ENCODE peak calls at places on chromosome 22, in six cellular contexts. One of them, this sample, is unnamed.
A peak's percentile ranks its signal among the peaks of the same experiment; 100 is the strongest.

GRCh38 chr22:50687829-50688228 is 15.2 kb downstream of the SHANK3 start:
- DNase-seq in H1: peak; percentile 26
- DNase-seq in HCT116: no peak
- DNase-seq in K562: no peak
- DNase-seq in GM12878: no peak
- DNase-seq in HepG2: no peak
- DNase-seq in this sample: no peak

GRCh38 chr22:43988960-43989359 is 33.7 kb downstream of the SAMM50 start:
- DNase-seq in H1: no peak
- DNase-seq in HCT116: no peak
- DNase-seq in K562: no peak
- DNase-seq in GM12878: no peak
- DNase-seq in HepG2: no peak
- DNase-seq in this sample: no peak

GRCh38 chr22:50714150-50714549 is 23.9 kb upstream of the ACR start:
- DNase-seq in H1: no peak
- DNase-seq in HCT116: no peak
- DNase-seq in K562: no peak
- DNase-seq in GM12878: no peak
- DNase-seq in HepG2: no peak
- DNase-seq in this sample: no peak

GRCh38 chr22:50506611-50507420 is 686 bp downstream of the LMF2 start:
- DNase-seq in H1: peak; percentile 53
- DNase-seq in HCT116: no peak
- DNase-seq in K562: no peak
- DNase-seq in GM12878: no peak
- DNase-seq in HepG2: no peak
- DNase-seq in this sample: no peak

GRCh38 chr22:23364389-23364788 is 184.1 kb downstream of the BCR start:
- DNase-seq in H1: no peak
- DNase-seq in HCT116: no peak
- DNase-seq in K562: no peak
- DNase-seq in GM12878: no peak
- DNase-seq in HepG2: no peak
- DNase-seq in this sample: no peak

GRCh38 chr22:23183107-23183698 is 2.9 kb downstream of the BCR start:
- DNase-seq in H1: peak; percentile 71
- DNase-seq in HCT116: no peak
- DNase-seq in K562: peak; percentile 95
- DNase-seq in GM12878: no peak
- DNase-seq in HepG2: peak; percentile 47
- DNase-seq in this sample: peak; percentile 81

GRCh38 chr22:35098921-35099320 is 33.0 kb downstream of the ISX start:
- DNase-seq in H1: no peak
- DNase-seq in HCT116: no peak
- DNase-seq in K562: no peak
- DNase-seq in GM12878: no peak
- DNase-seq in HepG2: no peak
- DNase-seq in this sample: no peak

GRCh38 chr22:31768422-31769059 is 14.7 kb downstream of the DEPDC5 start:
- DNase-seq in H1: no peak
- DNase-seq in HCT116: no peak
- DNase-seq in K562: no peak
- DNase-seq in GM12878: no peak
- DNase-seq in HepG2: no peak
- DNase-seq in this sample: no peak

GRCh38 chr22:31739795-31740201 is 10.1 kb downstream of the PRR14L start:
- DNase-seq in H1: no peak
- DNase-seq in HCT116: no peak
- DNase-seq in K562: no peak
- DNase-seq in GM12878: no peak
- DNase-seq in HepG2: no peak
- DNase-seq in this sample: no peak

GRCh38 chr22:24465566-24465965 is 29.6 kb upstream of the UPB1 start:
- DNase-seq in H1: no peak
- DNase-seq in HCT116: peak; percentile 3
- DNase-seq in K562: peak; percentile 20
- DNase-seq in GM12878: no peak
- DNase-seq in HepG2: peak; percentile 24
- DNase-seq in this sample: no peak

GRCh38 chr22:39238966-39239510 is 5.7 kb downstream of the PDGFB start:
- DNase-seq in H1: no peak
- DNase-seq in HCT116: no peak
- DNase-seq in K562: no peak
- DNase-seq in GM12878: no peak
- DNase-seq in HepG2: no peak
- DNase-seq in this sample: no peak

GRCh38 chr22:20117656-20118571 is 888 bp upstream of the TRMT2A start:
- DNase-seq in H1: no peak
- DNase-seq in HCT116: no peak
- DNase-seq in K562: peak; percentile 90
- DNase-seq in GM12878: no peak
- DNase-seq in HepG2: no peak
- DNase-seq in this sample: no peak

GRCh38 chr22:35275580-35275979 is 18.3 kb downstream of the HMGXB4 start:
- DNase-seq in H1: no peak
- DNase-seq in HCT116: no peak
- DNase-seq in K562: no peak
- DNase-seq in GM12878: no peak
- DNase-seq in HepG2: no peak
- DNase-seq in this sample: no peak

GRCh38 chr22:29751139-29751538 is 15.7 kb downstream of the ZMAT5 start:
- DNase-seq in H1: no peak
- DNase-seq in HCT116: no peak
- DNase-seq in K562: no peak
- DNase-seq in GM12878: no peak
- DNase-seq in HepG2: peak; percentile 45
- DNase-seq in this sample: no peak

GRCh38 chr22:24486501-24486921 is 8.6 kb upstream of the UPB1 start:
- DNase-seq in H1: no peak
- DNase-seq in HCT116: no peak
- DNase-seq in K562: no peak
- DNase-seq in GM12878: no peak
- DNase-seq in HepG2: peak; percentile 44
- DNase-seq in this sample: no peak

GRCh38 chr22:22717723-22718122 is 73.3 kb downstream of the GGTLC2 start:
- DNase-seq in H1: no peak
- DNase-seq in HCT116: no peak
- DNase-seq in K562: peak; percentile 53
- DNase-seq in GM12878: no peak
- DNase-seq in HepG2: no peak
- DNase-seq in this sample: no peak

GRCh38 chr22:22818861-22819855 is 68.5 kb upstream of the IGLL5 start:
- DNase-seq in H1: no peak
- DNase-seq in HCT116: no peak
- DNase-seq in K562: no peak
- DNase-seq in GM12878: peak; percentile 47
- DNase-seq in HepG2: no peak
- DNase-seq in this sample: no peak

GRCh38 chr22:19477321-19478085 is 1.5 kb downstream of the UFD1 start:
- DNase-seq in H1: no peak
- DNase-seq in HCT116: no peak
- DNase-seq in K562: no peak
- DNase-seq in GM12878: no peak
- DNase-seq in HepG2: peak; percentile 7
- DNase-seq in this sample: no peak

DNA sequence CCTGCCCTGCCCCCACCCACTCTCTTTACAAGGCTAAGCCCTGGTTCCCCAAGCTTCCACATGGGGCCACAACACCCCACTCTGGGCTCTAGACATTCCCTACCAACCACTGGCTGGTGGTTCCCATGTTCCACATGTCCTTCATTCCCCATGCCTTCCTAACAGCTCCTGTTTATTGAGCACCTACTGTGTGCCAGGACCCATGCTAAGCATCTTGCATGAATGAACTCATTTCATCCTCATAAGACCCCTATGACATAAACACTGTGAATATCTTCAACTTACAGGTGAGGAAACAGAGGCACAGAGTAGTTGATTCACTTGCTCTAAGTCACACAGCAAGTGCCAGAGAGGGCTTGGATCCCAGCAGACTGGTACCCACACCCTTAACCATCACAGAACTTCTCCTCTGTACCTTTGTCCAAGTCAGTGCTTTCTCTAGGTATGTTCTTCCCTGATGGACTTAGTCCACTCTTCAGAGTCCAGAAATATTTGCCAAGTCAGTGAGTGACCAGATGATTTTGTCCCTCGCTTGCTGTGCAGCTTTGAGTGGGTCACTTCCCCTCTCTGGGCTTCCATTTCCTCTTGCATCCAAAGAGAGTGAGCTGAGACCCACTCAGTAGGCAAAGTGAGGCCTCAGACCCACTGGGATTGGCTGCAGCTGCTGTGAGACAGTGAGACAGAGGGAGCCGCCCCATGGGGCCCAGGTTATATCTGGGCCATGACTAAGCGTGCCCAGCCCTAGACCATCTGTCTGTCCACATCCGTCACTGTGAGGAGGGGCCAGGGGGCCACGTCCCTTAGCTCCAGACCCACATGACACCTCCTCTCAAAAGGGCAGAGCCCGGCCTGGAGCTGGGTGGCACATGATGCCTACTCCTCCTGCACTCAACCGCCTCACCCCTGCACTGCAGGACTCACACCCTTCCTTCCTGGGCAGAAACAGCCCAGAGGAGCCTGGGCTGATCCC is 132.4 kb downstream of the MN1 start:
- DNase-seq in H1: no peak
- DNase-seq in HCT116: peak; percentile 58
- DNase-seq in K562: peak; percentile 85
- DNase-seq in GM12878: no peak
- DNase-seq in HepG2: peak; percentile 91
- DNase-seq in this sample: no peak
- TF ChIP-seq ZNF274 in H1: no peak
- TF ChIP-seq ZNF274 in HCT116: no peak
- TF ChIP-seq ZNF274 in K562: no peak
- TF ChIP-seq ZNF274 in GM12878: no peak
- TF ChIP-seq ZNF274 in HepG2: no peak
- TF ChIP-seq ZNF274 in this sample: no peak

DNA sequence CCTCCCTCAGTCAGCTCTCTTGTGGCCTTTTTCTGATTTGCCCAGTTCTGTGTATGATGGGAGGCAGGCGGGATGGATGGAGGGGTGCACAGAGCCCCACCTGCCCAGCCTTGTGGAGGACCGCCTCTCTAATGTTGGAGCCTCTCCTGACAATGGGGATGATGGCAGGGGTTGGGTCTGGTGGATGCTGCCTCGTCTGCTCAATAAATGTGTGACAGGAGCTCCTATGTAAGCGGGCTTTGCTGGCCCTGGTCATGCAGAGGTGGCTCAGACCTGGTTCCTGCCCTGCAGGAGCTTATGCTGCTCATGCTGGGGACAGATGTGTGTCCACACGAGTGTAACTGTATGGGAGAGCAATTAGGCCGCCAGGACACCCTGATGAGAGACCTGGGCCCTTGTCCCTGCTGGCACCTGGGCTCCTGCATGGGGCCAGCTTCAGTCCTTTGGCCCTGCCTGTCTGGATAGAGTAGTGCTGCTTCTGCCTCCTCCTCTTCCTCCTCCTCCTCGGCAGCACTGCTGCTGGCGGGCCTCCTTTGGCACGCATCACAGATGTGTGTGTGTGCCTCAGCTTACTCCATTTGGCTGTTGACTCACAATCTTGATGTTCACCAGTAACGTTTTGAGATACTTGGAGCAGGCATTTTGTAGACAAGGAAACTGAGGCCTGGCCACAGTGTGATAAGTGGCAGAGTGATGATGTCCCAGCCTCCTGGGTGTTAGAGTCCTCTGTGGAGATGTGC is 131.0 kb downstream of the TBC1D22A start:
- DNase-seq in H1: no peak
- DNase-seq in HCT116: no peak
- DNase-seq in K562: no peak
- DNase-seq in GM12878: no peak
- DNase-seq in HepG2: no peak
- DNase-seq in this sample: no peak
- TF ChIP-seq ZNF274 in H1: no peak
- TF ChIP-seq ZNF274 in HCT116: no peak
- TF ChIP-seq ZNF274 in K562: no peak
- TF ChIP-seq ZNF274 in GM12878: no peak
- TF ChIP-seq ZNF274 in HepG2: no peak
- TF ChIP-seq ZNF274 in this sample: no peak

GRCh38 chr22:48631288-48631687 is 1196.4 kb downstream of the BRD1 start:
- DNase-seq in H1: no peak
- DNase-seq in HCT116: no peak
- DNase-seq in K562: no peak
- DNase-seq in GM12878: no peak
- DNase-seq in HepG2: no peak
- DNase-seq in this sample: no peak
- TF ChIP-seq ZNF274 in H1: no peak
- TF ChIP-seq ZNF274 in HCT116: no peak
- TF ChIP-seq ZNF274 in K562: no peak
- TF ChIP-seq ZNF274 in GM12878: no peak
- TF ChIP-seq ZNF274 in HepG2: no peak
- TF ChIP-seq ZNF274 in this sample: no peak

DNA sequence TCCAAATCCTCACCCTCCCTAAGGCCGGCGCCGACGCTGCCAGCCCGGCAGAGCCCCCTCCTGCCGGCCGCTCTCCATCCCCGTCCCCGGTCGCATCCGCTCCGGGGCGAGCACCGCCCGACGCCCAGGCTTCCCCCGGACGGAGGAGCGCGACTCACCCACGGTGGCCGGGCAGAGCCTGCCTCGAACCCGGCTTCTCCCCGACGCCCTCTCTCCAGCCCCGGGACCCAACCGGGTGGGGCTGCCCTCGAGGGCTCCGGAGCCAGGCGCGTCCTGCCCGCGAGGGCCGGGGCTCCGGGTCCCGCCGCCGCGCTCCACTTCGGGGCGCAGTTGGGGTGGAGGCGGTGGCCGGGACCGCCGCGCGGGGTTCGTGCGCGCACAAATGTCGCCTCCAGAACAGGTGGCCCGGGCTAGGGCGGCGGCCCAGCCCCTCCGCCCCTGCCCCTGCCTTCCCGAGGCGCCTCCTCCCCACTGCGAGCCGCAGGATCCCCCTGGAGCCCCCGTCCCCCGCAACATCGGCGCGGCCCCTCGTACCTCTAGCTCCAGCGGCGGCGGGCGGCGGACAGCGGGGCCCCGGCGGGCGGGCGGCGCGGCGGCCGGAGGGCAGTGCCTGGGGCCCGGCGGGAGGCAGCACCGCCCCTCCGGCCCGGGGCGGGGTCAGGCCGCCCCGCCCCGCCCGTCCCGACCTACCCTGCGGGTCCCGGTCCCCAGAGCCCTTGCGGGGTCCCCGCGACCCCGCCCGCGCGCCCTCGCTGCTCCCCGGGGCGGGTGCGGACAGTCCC is at the start of gene A4GALT:
- DNase-seq in H1: peak; percentile 71
- DNase-seq in HCT116: no peak
- DNase-seq in K562: no peak
- DNase-seq in GM12878: no peak
- DNase-seq in HepG2: no peak
- DNase-seq in this sample: no peak
- TF ChIP-seq ZNF274 in H1: no peak
- TF ChIP-seq ZNF274 in HCT116: no peak
- TF ChIP-seq ZNF274 in K562: no peak
- TF ChIP-seq ZNF274 in GM12878: no peak
- TF ChIP-seq ZNF274 in HepG2: no peak
- TF ChIP-seq ZNF274 in this sample: no peak

GRCh38 chr22:41425704-41426365 is 20.8 kb downstream of the TOB2 start:
- DNase-seq in H1: no peak
- DNase-seq in HCT116: no peak
- DNase-seq in K562: no peak
- DNase-seq in GM12878: no peak
- DNase-seq in HepG2: no peak
- DNase-seq in this sample: no peak
- TF ChIP-seq ZNF274 in H1: no peak
- TF ChIP-seq ZNF274 in HCT116: no peak
- TF ChIP-seq ZNF274 in K562: no peak
- TF ChIP-seq ZNF274 in GM12878: no peak
- TF ChIP-seq ZNF274 in HepG2: no peak
- TF ChIP-seq ZNF274 in this sample: no peak